ENCODE peak calls at places on chromosomes 12 and 14, in nine cellular contexts. L is NCI-H446 treated with DMSO at 0.1 percent for 48 hours, C is body of pancreas, M is endothelial cell, R is psoas muscle, B is mucosa of descending colon, I is aorta, X is AG09319, Q is pulmonary artery endothelial cell. J is an unnamed sample.

GRCh38 chr12:105436636-105437035 is 106.1 kb downstream of the C12orf75 start:
- DNase-seq in M (no peak), I (no peak), B (no peak), C (no peak), Q (no peak), X (no peak), R (no peak), L (no peak), J (no peak)

GRCh38 chr12:96890331-96890730 is 16.7 kb upstream of the NEDD1 start:
- DNase-seq in L (no peak), M (no peak), X (no peak), I (no peak), R (no peak), B (no peak), Q (no peak), C (no peak), J (no peak)

GRCh38 chr12:45577844-45578399 is 151.6 kb upstream of the ARID2 start:
- DNase-seq in R (no peak), L (no peak), X (no peak), I (no peak), B (no peak), C (no peak), M (no peak), Q (no peak), J (no peak)

GRCh38 chr14:50087350-50088116 is 28.8 kb downstream of the VCPKMT start:
- DNase-seq in B (no peak), Q (no peak), L (no peak), M (no peak), R (no peak), I (no peak), X (no peak), C (no peak), J (no peak)

GRCh38 chr12:95124106-95124505 is 50.7 kb upstream of the NR2C1 start:
- DNase-seq in X (no peak), R (no peak), I (no peak), B (no peak), M (no peak), C (no peak), Q (no peak), L (no peak), J (no peak)

GRCh38 chr12:66241061-66242043 is 52.3 kb downstream of the IRAK3 start:
- DNase-seq in I (no peak), B (no peak), Q (no peak), X (peak), M (no peak), R (no peak), L (no peak), C (no peak), J (no peak)

GRCh38 chr12:82745807-82746206 is 59.1 kb downstream of the TMTC2 start:
- DNase-seq in C (no peak), R (no peak), B (no peak), Q (no peak), L (no peak), M (no peak), I (no peak), X (no peak), J (no peak)

GRCh38 chr14:52950898-52951729 is at the start of gene FERMT2:
- DNase-seq in R (peak), C (peak), B (peak), M (peak), L (peak), Q (peak), I (peak), X (peak), J (peak)

GRCh38 chr12:9331218-9331626 is 123.0 kb upstream of the PZP start:
- DNase-seq in B (no peak), Q (no peak), X (peak), R (peak), I (peak), C (peak), M (peak), L (no peak), J (no peak)

GRCh38 chr12:66290716-66291200 is 11.5 kb upstream of the HELB start:
- DNase-seq in I (no peak), C (no peak), X (no peak), L (no peak), M (no peak), B (no peak), R (no peak), Q (no peak), J (no peak)

GRCh38 chr14:75627406-75627805 is 33.3 kb downstream of the ERG28 start:
- DNase-seq in B (no peak), I (no peak), Q (no peak), X (no peak), C (no peak), R (no peak), M (no peak), L (no peak), J (no peak)

GRCh38 chr12:91687052-91688017 is 458.3 kb downstream of the BTG1 start:
- DNase-seq in M (no peak), X (no peak), C (no peak), I (no peak), B (no peak), R (no peak), L (no peak), Q (no peak), J (no peak)

GRCh38 chr12:126912111-126912510 is 1354.9 kb upstream of the TMEM132C start:
- DNase-seq in M (no peak), R (no peak), C (no peak), Q (no peak), B (no peak), X (no peak), I (no peak), L (no peak), J (no peak)

GRCh38 chr14:94400454-94400853 is 12.1 kb upstream of the SERPINA1 start:
- DNase-seq in C (no peak), I (no peak), X (no peak), Q (no peak), R (no peak), M (no peak), L (no peak), B (no peak), J (no peak)

GRCh38 chr12:630656-631632 is 32.3 kb downstream of the NINJ2 start:
- DNase-seq in C (no peak), Q (no peak), R (peak), M (no peak), B (peak), L (no peak), I (no peak), X (no peak), J (peak)

GRCh38 chr14:47539065-47539464 is 136.3 kb downstream of the MDGA2 start:
- DNase-seq in X (no peak), Q (no peak), R (no peak), B (no peak), I (no peak), C (no peak), M (peak), L (no peak), J (no peak)

GRCh38 chr14:57378661-57379060 is 11.7 kb upstream of the NAA30 start:
- DNase-seq in M (no peak), B (no peak), Q (no peak), L (no peak), C (no peak), R (no peak), X (no peak), I (no peak), J (no peak)

GRCh38 chr14:86012391-86012790 is 482.4 kb downstream of the FLRT2 start:
- DNase-seq in B (no peak), L (no peak), M (no peak), R (no peak), Q (no peak), X (no peak), I (no peak), C (no peak), J (no peak)

GRCh38 chr12:125330645-125331341 is 265.6 kb downstream of the AACS start:
- DNase-seq in X (no peak), B (peak), L (no peak), R (peak), C (peak), M (peak), I (peak), Q (no peak), J (no peak)

GRCh38 chr12:111024205-111024794 is 103.9 kb upstream of the MYL2 start:
- DNase-seq in Q (no peak), C (peak), X (no peak), L (no peak), M (peak), I (peak), B (no peak), R (peak), J (no peak)